ENCODE peak calls at places on chromosome 7, in five cellular contexts. One of them, this sample, is unnamed.
A peak's percentile ranks its signal among the peaks of the same experiment; 100 is the strongest.

GRCh38 chr7:69335331-69335730 is 262.9 kb upstream of the AUTS2 start:
- DNase-seq in OCI-LY7: no peak
- DNase-seq in BE2C: no peak
- DNase-seq in brain microvascular endothelial cell: no peak
- DNase-seq in CD4-positive, alpha-beta T cell: no peak
- DNase-seq in this sample: no peak

GRCh38 chr7:43649755-43650274 is 66.9 kb downstream of the STK17A start:
- DNase-seq in OCI-LY7: peak; percentile 96
- DNase-seq in BE2C: no peak
- DNase-seq in brain microvascular endothelial cell: no peak
- DNase-seq in CD4-positive, alpha-beta T cell: peak; percentile 42
- DNase-seq in this sample: peak; percentile 55

GRCh38 chr7:44392618-44393010 is 67.2 kb upstream of the CAMK2B start:
- DNase-seq in OCI-LY7: no peak
- DNase-seq in BE2C: no peak
- DNase-seq in brain microvascular endothelial cell: no peak
- DNase-seq in CD4-positive, alpha-beta T cell: no peak
- DNase-seq in this sample: no peak

GRCh38 chr7:140983802-140984201 is 30.9 kb downstream of the MRPS33 start:
- DNase-seq in OCI-LY7: peak; percentile 20
- DNase-seq in BE2C: no peak
- DNase-seq in brain microvascular endothelial cell: no peak
- DNase-seq in CD4-positive, alpha-beta T cell: no peak
- DNase-seq in this sample: no peak

GRCh38 chr7:73706122-73707044 is 13.1 kb downstream of the STX1A start:
- DNase-seq in OCI-LY7: no peak
- DNase-seq in BE2C: no peak
- DNase-seq in brain microvascular endothelial cell: peak; percentile 52
- DNase-seq in CD4-positive, alpha-beta T cell: no peak
- DNase-seq in this sample: no peak

GRCh38 chr7:129959480-129960332 is 6.9 kb upstream of the UBE2H start:
- DNase-seq in OCI-LY7: no peak
- DNase-seq in BE2C: no peak
- DNase-seq in brain microvascular endothelial cell: no peak
- DNase-seq in CD4-positive, alpha-beta T cell: no peak
- DNase-seq in this sample: no peak

GRCh38 chr7:101126651-101127459 is at the start of gene SERPINE1:
- DNase-seq in OCI-LY7: peak; percentile 76
- DNase-seq in BE2C: peak; percentile 62
- DNase-seq in brain microvascular endothelial cell: peak; percentile 100
- DNase-seq in CD4-positive, alpha-beta T cell: peak; percentile 6
- DNase-seq in this sample: peak; percentile 54

GRCh38 chr7:73704640-73705550 is 14.6 kb downstream of the STX1A start:
- DNase-seq in OCI-LY7: no peak
- DNase-seq in BE2C: no peak
- DNase-seq in brain microvascular endothelial cell: peak; percentile 85
- DNase-seq in CD4-positive, alpha-beta T cell: no peak
- DNase-seq in this sample: no peak

GRCh38 chr7:158827411-158828342 is 1.6 kb downstream of the ESYT2 start:
- DNase-seq in OCI-LY7: peak; percentile 23
- DNase-seq in BE2C: no peak
- DNase-seq in brain microvascular endothelial cell: no peak
- DNase-seq in CD4-positive, alpha-beta T cell: no peak
- DNase-seq in this sample: no peak

GRCh38 chr7:45601094-45601493 is 26.9 kb downstream of the ADCY1 start:
- DNase-seq in OCI-LY7: no peak
- DNase-seq in BE2C: no peak
- DNase-seq in brain microvascular endothelial cell: no peak
- DNase-seq in CD4-positive, alpha-beta T cell: no peak
- DNase-seq in this sample: no peak

GRCh38 chr7:127486654-127487053 is 94.1 kb upstream of the ZNF800 start:
- DNase-seq in OCI-LY7: no peak
- DNase-seq in BE2C: no peak
- DNase-seq in brain microvascular endothelial cell: no peak
- DNase-seq in CD4-positive, alpha-beta T cell: no peak
- DNase-seq in this sample: no peak

GRCh38 chr7:41858196-41858595 is 155.3 kb upstream of the INHBA start:
- DNase-seq in OCI-LY7: no peak
- DNase-seq in BE2C: no peak
- DNase-seq in brain microvascular endothelial cell: peak; percentile 14
- DNase-seq in CD4-positive, alpha-beta T cell: no peak
- DNase-seq in this sample: no peak

GRCh38 chr7:156121434-156121833 is 309.2 kb upstream of the SHH start:
- DNase-seq in OCI-LY7: no peak
- DNase-seq in BE2C: no peak
- DNase-seq in brain microvascular endothelial cell: no peak
- DNase-seq in CD4-positive, alpha-beta T cell: no peak
- DNase-seq in this sample: no peak

GRCh38 chr7:9083837-9084236 is 650.4 kb downstream of the NXPH1 start:
- DNase-seq in OCI-LY7: no peak
- DNase-seq in BE2C: peak; percentile 87
- DNase-seq in brain microvascular endothelial cell: no peak
- DNase-seq in CD4-positive, alpha-beta T cell: no peak
- DNase-seq in this sample: no peak

GRCh38 chr7:16592395-16592794 is 53.2 kb downstream of the ANKMY2 start:
- DNase-seq in OCI-LY7: no peak
- DNase-seq in BE2C: no peak
- DNase-seq in brain microvascular endothelial cell: no peak
- DNase-seq in CD4-positive, alpha-beta T cell: no peak
- DNase-seq in this sample: no peak

GRCh38 chr7:74365320-74366022 is 76.3 kb downstream of the CLIP2 start:
- DNase-seq in OCI-LY7: peak; percentile 75
- DNase-seq in BE2C: peak; percentile 97
- DNase-seq in brain microvascular endothelial cell: peak; percentile 79
- DNase-seq in CD4-positive, alpha-beta T cell: no peak
- DNase-seq in this sample: no peak

GRCh38 chr7:47722126-47722525 is 140.2 kb upstream of the TNS3 start:
- DNase-seq in OCI-LY7: no peak
- DNase-seq in BE2C: no peak
- DNase-seq in brain microvascular endothelial cell: no peak
- DNase-seq in CD4-positive, alpha-beta T cell: no peak
- DNase-seq in this sample: no peak

GRCh38 chr7:47423196-47423595 is 158.7 kb downstream of the TNS3 start:
- DNase-seq in OCI-LY7: no peak
- DNase-seq in BE2C: no peak
- DNase-seq in brain microvascular endothelial cell: no peak
- DNase-seq in CD4-positive, alpha-beta T cell: no peak
- DNase-seq in this sample: no peak

GRCh38 chr7:150881189-150881588 is 28.9 kb downstream of the AOC1 start:
- DNase-seq in OCI-LY7: no peak
- DNase-seq in BE2C: no peak
- DNase-seq in brain microvascular endothelial cell: no peak
- DNase-seq in CD4-positive, alpha-beta T cell: no peak
- DNase-seq in this sample: no peak

GRCh38 chr7:113092762-113093161 is 6.1 kb upstream of the GPR85 start:
- DNase-seq in OCI-LY7: no peak
- DNase-seq in BE2C: no peak
- DNase-seq in brain microvascular endothelial cell: no peak
- DNase-seq in CD4-positive, alpha-beta T cell: no peak
- DNase-seq in this sample: no peak

GRCh38 chr7:115618676-115619075 is 411.9 kb downstream of the TFEC start:
- DNase-seq in OCI-LY7: no peak
- DNase-seq in BE2C: no peak
- DNase-seq in brain microvascular endothelial cell: peak; percentile 54
- DNase-seq in CD4-positive, alpha-beta T cell: no peak
- DNase-seq in this sample: no peak

GRCh38 chr7:44193011-44193802 is 4.0 kb upstream of the GCK start:
- DNase-seq in OCI-LY7: peak; percentile 27
- DNase-seq in BE2C: peak; percentile 47
- DNase-seq in brain microvascular endothelial cell: no peak
- DNase-seq in CD4-positive, alpha-beta T cell: no peak
- DNase-seq in this sample: no peak

GRCh38 chr7:104093127-104093526 is 103.7 kb upstream of the RELN start:
- DNase-seq in OCI-LY7: no peak
- DNase-seq in BE2C: no peak
- DNase-seq in brain microvascular endothelial cell: no peak
- DNase-seq in CD4-positive, alpha-beta T cell: no peak
- DNase-seq in this sample: no peak

GRCh38 chr7:104098890-104099289 is 108.9 kb downstream of the ORC5 start:
- DNase-seq in OCI-LY7: no peak
- DNase-seq in BE2C: no peak
- DNase-seq in brain microvascular endothelial cell: no peak
- DNase-seq in CD4-positive, alpha-beta T cell: no peak
- DNase-seq in this sample: no peak

GRCh38 chr7:104096683-104097082 is 107.2 kb upstream of the RELN start:
- DNase-seq in OCI-LY7: no peak
- DNase-seq in BE2C: peak; percentile 63
- DNase-seq in brain microvascular endothelial cell: peak; percentile 15
- DNase-seq in CD4-positive, alpha-beta T cell: no peak
- DNase-seq in this sample: no peak
- TF ChIP-seq CTCF in OCI-LY7: peak; percentile 35
- TF ChIP-seq CTCF in BE2C: peak; percentile 64
- TF ChIP-seq CTCF in brain microvascular endothelial cell: peak; percentile 48
- TF ChIP-seq CTCF in CD4-positive, alpha-beta T cell: no peak
- TF ChIP-seq CTCF in this sample: no peak

DNA sequence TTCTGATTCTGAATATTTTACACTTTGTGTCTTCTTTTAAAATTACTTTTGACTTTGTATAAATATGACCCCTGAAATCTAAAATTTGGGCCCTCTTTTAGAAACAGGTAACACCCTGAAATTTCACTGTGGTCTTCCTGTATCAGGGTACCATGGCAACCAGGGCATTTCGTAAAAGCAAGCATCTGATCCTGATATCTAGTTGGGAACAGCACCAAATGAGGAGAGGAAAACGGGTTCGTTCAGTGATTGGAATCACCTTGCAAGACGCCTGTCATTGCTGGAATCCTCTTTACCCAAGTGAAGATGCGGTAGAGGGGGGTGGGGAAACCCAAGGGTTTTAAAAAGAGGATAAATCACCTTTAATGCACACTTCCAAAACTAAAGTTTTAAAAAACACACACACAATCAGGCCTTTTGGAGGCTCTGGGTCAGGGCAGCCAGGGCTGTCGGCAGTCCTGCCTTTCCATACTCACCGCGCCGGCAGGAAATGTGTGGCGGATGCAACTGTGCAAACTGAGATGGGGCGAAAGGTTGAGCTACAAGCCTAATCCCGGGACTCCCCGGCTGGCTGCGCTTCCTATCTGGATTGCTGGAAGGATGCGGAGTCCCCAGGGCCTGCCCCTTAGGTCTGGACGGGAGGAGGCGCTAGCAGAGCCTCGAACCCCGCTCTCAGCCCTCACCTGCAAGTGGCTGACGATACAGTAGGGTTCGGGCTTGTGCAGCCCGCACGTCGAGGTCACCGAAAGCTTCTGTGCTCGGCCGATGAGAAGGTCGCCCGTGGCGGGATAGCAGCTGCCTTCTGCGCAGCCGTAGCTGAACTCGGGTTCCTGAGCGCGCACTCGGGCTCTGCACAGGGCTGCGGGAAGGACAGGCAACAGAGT is 1.8 kb downstream of the LAMB1 start:
- DNase-seq in OCI-LY7: no peak
- DNase-seq in BE2C: peak; percentile 78
- DNase-seq in brain microvascular endothelial cell: no peak
- DNase-seq in CD4-positive, alpha-beta T cell: no peak
- DNase-seq in this sample: no peak
- TF ChIP-seq CTCF in OCI-LY7: no peak
- TF ChIP-seq CTCF in BE2C: peak; percentile 53
- TF ChIP-seq CTCF in brain microvascular endothelial cell: peak; percentile 50
- TF ChIP-seq CTCF in CD4-positive, alpha-beta T cell: no peak
- TF ChIP-seq CTCF in this sample: no peak

GRCh38 chr7:92696584-92696983 is 106.4 kb upstream of the FAM133B start:
- DNase-seq in OCI-LY7: no peak
- DNase-seq in BE2C: no peak
- DNase-seq in brain microvascular endothelial cell: no peak
- DNase-seq in CD4-positive, alpha-beta T cell: no peak
- DNase-seq in this sample: no peak

GRCh38 chr7:92695308-92696261 is 105.4 kb upstream of the FAM133B start:
- DNase-seq in OCI-LY7: no peak
- DNase-seq in BE2C: peak; percentile 56
- DNase-seq in brain microvascular endothelial cell: peak; percentile 62
- DNase-seq in CD4-positive, alpha-beta T cell: no peak
- DNase-seq in this sample: no peak

GRCh38 chr7:92694211-92694610 is 104.0 kb upstream of the FAM133B start:
- DNase-seq in OCI-LY7: no peak
- DNase-seq in BE2C: no peak
- DNase-seq in brain microvascular endothelial cell: no peak
- DNase-seq in CD4-positive, alpha-beta T cell: no peak
- DNase-seq in this sample: no peak

GRCh38 chr7:92693519-92693918 is 103.3 kb upstream of the FAM133B start:
- DNase-seq in OCI-LY7: no peak
- DNase-seq in BE2C: no peak
- DNase-seq in brain microvascular endothelial cell: no peak
- DNase-seq in CD4-positive, alpha-beta T cell: no peak
- DNase-seq in this sample: no peak

GRCh38 chr7:92691578-92691977 is 101.4 kb upstream of the FAM133B start:
- DNase-seq in OCI-LY7: peak; percentile 75
- DNase-seq in BE2C: peak; percentile 26
- DNase-seq in brain microvascular endothelial cell: peak; percentile 52
- DNase-seq in CD4-positive, alpha-beta T cell: no peak
- DNase-seq in this sample: no peak
- TF ChIP-seq CTCF in OCI-LY7: peak; percentile 90
- TF ChIP-seq CTCF in BE2C: peak; percentile 63
- TF ChIP-seq CTCF in brain microvascular endothelial cell: peak; percentile 46
- TF ChIP-seq CTCF in CD4-positive, alpha-beta T cell: peak; percentile 67
- TF ChIP-seq CTCF in this sample: peak; percentile 61

DNA sequence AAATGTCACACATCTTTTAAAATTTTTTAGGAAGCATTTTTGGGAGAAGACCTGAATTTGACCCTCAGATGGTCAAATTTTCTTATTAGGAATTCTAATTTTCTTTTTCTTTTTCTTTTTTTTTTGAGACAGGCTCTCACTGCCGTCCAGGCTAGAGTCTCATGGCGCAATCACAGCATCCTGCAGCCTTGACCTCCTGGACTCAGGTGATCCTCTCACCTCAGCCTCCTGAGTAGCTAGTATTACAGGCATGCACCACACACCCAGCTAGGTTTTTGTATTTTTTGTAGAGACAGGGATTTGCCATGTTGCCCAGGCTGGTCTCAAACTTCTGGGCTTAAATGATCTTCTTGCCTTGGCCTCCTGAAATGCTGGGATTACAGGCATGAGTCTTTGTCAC is 65.4 kb downstream of the AKAP9 start:
- DNase-seq in OCI-LY7: no peak
- DNase-seq in BE2C: no peak
- DNase-seq in brain microvascular endothelial cell: no peak
- DNase-seq in CD4-positive, alpha-beta T cell: no peak
- DNase-seq in this sample: no peak
- TF ChIP-seq CTCF in OCI-LY7: no peak
- TF ChIP-seq CTCF in BE2C: no peak
- TF ChIP-seq CTCF in brain microvascular endothelial cell: no peak
- TF ChIP-seq CTCF in CD4-positive, alpha-beta T cell: no peak
- TF ChIP-seq CTCF in this sample: no peak

DNA sequence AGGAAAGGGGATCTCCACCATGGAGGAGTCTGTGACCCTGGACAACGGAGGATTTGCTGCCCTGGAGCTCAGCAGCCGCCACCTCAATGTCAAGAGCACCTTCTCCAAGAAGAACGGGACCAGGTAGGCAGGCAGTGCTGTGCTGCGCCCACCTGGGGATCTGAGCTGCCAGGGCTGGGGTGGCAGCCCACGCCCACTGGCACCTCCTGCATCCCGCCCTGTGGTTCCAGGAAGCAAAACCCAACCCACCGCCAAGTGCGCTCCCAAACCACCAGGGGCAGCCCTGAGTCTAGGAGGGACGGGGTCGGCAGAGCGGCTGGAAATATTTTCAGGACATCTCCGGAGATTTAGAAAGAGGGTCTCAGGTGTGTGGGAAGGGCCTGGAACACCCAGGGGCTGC is 440.3 kb upstream of the FOXK1 start:
- DNase-seq in OCI-LY7: no peak
- DNase-seq in BE2C: no peak
- DNase-seq in brain microvascular endothelial cell: no peak
- DNase-seq in CD4-positive, alpha-beta T cell: no peak
- DNase-seq in this sample: no peak
- TF ChIP-seq CTCF in OCI-LY7: no peak
- TF ChIP-seq CTCF in BE2C: no peak
- TF ChIP-seq CTCF in brain microvascular endothelial cell: no peak
- TF ChIP-seq CTCF in CD4-positive, alpha-beta T cell: no peak
- TF ChIP-seq CTCF in this sample: no peak